ENCODE peak calls at places on chromosome 11, in four cellular contexts. One of them, this sample, is unnamed.

GRCh38 chr11:19472679-19473078 is 231.9 kb upstream of the E2F8 start:
- DNase-seq in GM23338: no peak
- DNase-seq in neural progenitor cell: no peak
- DNase-seq in mammary epithelial cell: no peak
- DNase-seq in this sample: no peak

GRCh38 chr11:63502252-63502820 is 3.5 kb upstream of the LGALS12 start:
- DNase-seq in GM23338: no peak
- DNase-seq in mammary epithelial cell: no peak
- DNase-seq in neural progenitor cell: no peak
- DNase-seq in this sample: no peak

GRCh38 chr11:119262668-119263351 is 54.1 kb downstream of the MCAM start:
- DNase-seq in neural progenitor cell: no peak
- DNase-seq in GM23338: no peak
- DNase-seq in mammary epithelial cell: peak; percentile 31
- DNase-seq in this sample: no peak

GRCh38 chr11:111081021-111081511 is 164.5 kb upstream of the POU2AF2 start:
- DNase-seq in mammary epithelial cell: no peak
- DNase-seq in neural progenitor cell: no peak
- DNase-seq in GM23338: no peak
- DNase-seq in this sample: no peak

GRCh38 chr11:34552270-34552669 is 38.7 kb upstream of the ELF5 start:
- DNase-seq in neural progenitor cell: no peak
- DNase-seq in GM23338: no peak
- DNase-seq in mammary epithelial cell: no peak
- DNase-seq in this sample: no peak

GRCh38 chr11:17722000-17722643 is 2.8 kb downstream of the MYOD1 start:
- DNase-seq in neural progenitor cell: peak; percentile 70
- DNase-seq in mammary epithelial cell: no peak
- DNase-seq in GM23338: peak; percentile 82
- DNase-seq in this sample: no peak

GRCh38 chr11:129247129-129247528 is 55.0 kb upstream of the ARHGAP32 start:
- DNase-seq in neural progenitor cell: no peak
- DNase-seq in mammary epithelial cell: peak; percentile 52
- DNase-seq in GM23338: no peak
- DNase-seq in this sample: no peak

GRCh38 chr11:83409476-83409875 is 123.3 kb upstream of the CCDC90B start:
- DNase-seq in neural progenitor cell: no peak
- DNase-seq in mammary epithelial cell: no peak
- DNase-seq in GM23338: no peak
- DNase-seq in this sample: no peak

GRCh38 chr11:100719809-100720221 is 32.7 kb downstream of the ARHGAP42 start:
- DNase-seq in GM23338: peak; percentile 63
- DNase-seq in mammary epithelial cell: peak; percentile 79
- DNase-seq in neural progenitor cell: peak; percentile 45
- DNase-seq in this sample: peak; percentile 91

GRCh38 chr11:120294096-120294495 is 31.0 kb upstream of the TLCD5 start:
- DNase-seq in mammary epithelial cell: no peak
- DNase-seq in neural progenitor cell: no peak
- DNase-seq in GM23338: no peak
- DNase-seq in this sample: no peak

GRCh38 chr11:119320593-119321524 is 3.9 kb upstream of the MCAM start:
- DNase-seq in GM23338: peak; percentile 77
- DNase-seq in mammary epithelial cell: peak; percentile 54
- DNase-seq in neural progenitor cell: peak; percentile 71
- DNase-seq in this sample: no peak

GRCh38 chr11:119626910-119627305 is 102.1 kb downstream of the NECTIN1 start:
- DNase-seq in neural progenitor cell: peak; percentile 60
- DNase-seq in mammary epithelial cell: no peak
- DNase-seq in GM23338: no peak
- DNase-seq in this sample: no peak

GRCh38 chr11:119015054-119015611 is 3.0 kb downstream of the RPS25 start:
- DNase-seq in GM23338: no peak
- DNase-seq in mammary epithelial cell: no peak
- DNase-seq in neural progenitor cell: peak; percentile 19
- DNase-seq in this sample: no peak

GRCh38 chr11:13717331-13717730 is 48.9 kb downstream of the FAR1 start:
- DNase-seq in mammary epithelial cell: peak; percentile 57
- DNase-seq in GM23338: no peak
- DNase-seq in neural progenitor cell: no peak
- DNase-seq in this sample: peak; percentile 37

GRCh38 chr11:27391336-27392015 is 28.5 kb upstream of the CCDC34 start:
- DNase-seq in neural progenitor cell: peak; percentile 57
- DNase-seq in GM23338: no peak
- DNase-seq in mammary epithelial cell: peak; percentile 30
- DNase-seq in this sample: peak; percentile 67

GRCh38 chr11:46948378-46949131 is 12.0 kb downstream of the CSTPP1 start:
- DNase-seq in mammary epithelial cell: peak; percentile 60
- DNase-seq in GM23338: no peak
- DNase-seq in neural progenitor cell: no peak
- DNase-seq in this sample: no peak

GRCh38 chr11:10293423-10294288 is at the start of gene SBF2:
- DNase-seq in mammary epithelial cell: peak; percentile 86
- DNase-seq in GM23338: peak; percentile 88
- DNase-seq in neural progenitor cell: peak; percentile 97
- DNase-seq in this sample: peak; percentile 84

GRCh38 chr11:71504526-71504925 is 22.5 kb upstream of the KRTAP5-7 start:
- DNase-seq in mammary epithelial cell: no peak
- DNase-seq in neural progenitor cell: peak; percentile 66
- DNase-seq in GM23338: no peak
- DNase-seq in this sample: peak; percentile 38

GRCh38 chr11:71787014-71787823 is 45.8 kb upstream of the DEFB108B start:
- DNase-seq in GM23338: peak; percentile 98
- DNase-seq in neural progenitor cell: peak; percentile 99
- DNase-seq in mammary epithelial cell: peak; percentile 98
- DNase-seq in this sample: peak; percentile 100

GRCh38 chr11:72237112-72237931 is 6.7 kb downstream of the PHOX2A start:
- DNase-seq in neural progenitor cell: no peak
- DNase-seq in mammary epithelial cell: no peak
- DNase-seq in GM23338: no peak
- DNase-seq in this sample: no peak

GRCh38 chr11:92227954-92228935 is 3.6 kb downstream of the FAT3 start:
- DNase-seq in mammary epithelial cell: no peak
- DNase-seq in neural progenitor cell: peak; percentile 13
- DNase-seq in GM23338: no peak
- DNase-seq in this sample: no peak
- TF ChIP-seq EZH2 in mammary epithelial cell: no peak
- TF ChIP-seq EZH2 in neural progenitor cell: no peak
- TF ChIP-seq EZH2 in GM23338: no peak
- TF ChIP-seq EZH2 in this sample: no peak

GRCh38 chr11:32438346-32438882 is 3.1 kb upstream of the WT1 start:
- DNase-seq in mammary epithelial cell: no peak
- DNase-seq in GM23338: peak; percentile 13
- DNase-seq in neural progenitor cell: peak; percentile 45
- DNase-seq in this sample: no peak

GRCh38 chr11:32439488-32440210 is 4.3 kb upstream of the WT1 start:
- DNase-seq in neural progenitor cell: peak; percentile 46
- DNase-seq in mammary epithelial cell: no peak
- DNase-seq in GM23338: peak; percentile 32
- DNase-seq in this sample: no peak

GRCh38 chr11:32440372-32440888 is 5.1 kb upstream of the WT1 start:
- DNase-seq in GM23338: no peak
- DNase-seq in mammary epithelial cell: no peak
- DNase-seq in neural progenitor cell: no peak
- DNase-seq in this sample: no peak

GRCh38 chr11:32437406-32438345 is 2.3 kb upstream of the WT1 start:
- DNase-seq in GM23338: peak; percentile 80
- DNase-seq in neural progenitor cell: peak; percentile 70
- DNase-seq in mammary epithelial cell: no peak
- DNase-seq in this sample: no peak

GRCh38 chr11:32438883-32439487 is 3.6 kb upstream of the WT1 start:
- DNase-seq in GM23338: peak; percentile 42
- DNase-seq in neural progenitor cell: peak; percentile 66
- DNase-seq in mammary epithelial cell: no peak
- DNase-seq in this sample: no peak
- TF ChIP-seq EZH2 in GM23338: peak; percentile 88
- TF ChIP-seq EZH2 in neural progenitor cell: peak; percentile 94
- TF ChIP-seq EZH2 in mammary epithelial cell: peak; percentile 39
- TF ChIP-seq EZH2 in this sample: no peak

DNA sequence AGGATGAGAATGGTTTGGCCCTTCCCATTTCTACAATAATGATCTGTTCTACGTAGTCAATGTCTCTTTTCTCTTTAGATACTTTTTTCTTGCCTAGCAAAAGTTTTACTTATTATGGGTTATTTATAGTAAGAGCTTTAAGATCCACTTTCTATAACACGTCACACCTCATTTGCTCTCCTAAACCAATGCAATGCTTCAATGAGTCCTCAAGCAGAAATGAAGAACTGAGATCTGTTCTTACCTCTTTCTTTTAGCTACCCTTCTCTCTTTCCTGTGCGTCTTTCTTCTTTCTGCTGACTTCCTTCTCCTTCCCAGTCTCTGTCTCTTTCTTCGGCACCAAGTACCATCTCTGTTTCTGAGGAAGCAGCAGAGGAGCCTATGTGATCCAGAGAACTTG is 61.8 kb downstream of the SNX19 start:
- DNase-seq in neural progenitor cell: no peak
- DNase-seq in mammary epithelial cell: no peak
- DNase-seq in GM23338: no peak
- DNase-seq in this sample: no peak
- TF ChIP-seq EZH2 in neural progenitor cell: no peak
- TF ChIP-seq EZH2 in mammary epithelial cell: no peak
- TF ChIP-seq EZH2 in GM23338: no peak
- TF ChIP-seq EZH2 in this sample: no peak

GRCh38 chr11:32434116-32434386 is 1.3 kb downstream of the WT1 start:
- DNase-seq in mammary epithelial cell: no peak
- DNase-seq in neural progenitor cell: no peak
- DNase-seq in GM23338: no peak
- DNase-seq in this sample: no peak

GRCh38 chr11:32432565-32433248 is 2.6 kb downstream of the WT1 start:
- DNase-seq in neural progenitor cell: no peak
- DNase-seq in GM23338: peak; percentile 27
- DNase-seq in mammary epithelial cell: no peak
- DNase-seq in this sample: no peak

GRCh38 chr11:32434387-32435151 is 770 bp downstream of the WT1 start:
- DNase-seq in GM23338: peak; percentile 69
- DNase-seq in mammary epithelial cell: no peak
- DNase-seq in neural progenitor cell: peak; percentile 69
- DNase-seq in this sample: no peak

GRCh38 chr11:32435152-32435480 is 223 bp downstream of the WT1 start:
- DNase-seq in neural progenitor cell: no peak
- DNase-seq in GM23338: peak; percentile 45
- DNase-seq in mammary epithelial cell: no peak
- DNase-seq in this sample: no peak

DNA sequence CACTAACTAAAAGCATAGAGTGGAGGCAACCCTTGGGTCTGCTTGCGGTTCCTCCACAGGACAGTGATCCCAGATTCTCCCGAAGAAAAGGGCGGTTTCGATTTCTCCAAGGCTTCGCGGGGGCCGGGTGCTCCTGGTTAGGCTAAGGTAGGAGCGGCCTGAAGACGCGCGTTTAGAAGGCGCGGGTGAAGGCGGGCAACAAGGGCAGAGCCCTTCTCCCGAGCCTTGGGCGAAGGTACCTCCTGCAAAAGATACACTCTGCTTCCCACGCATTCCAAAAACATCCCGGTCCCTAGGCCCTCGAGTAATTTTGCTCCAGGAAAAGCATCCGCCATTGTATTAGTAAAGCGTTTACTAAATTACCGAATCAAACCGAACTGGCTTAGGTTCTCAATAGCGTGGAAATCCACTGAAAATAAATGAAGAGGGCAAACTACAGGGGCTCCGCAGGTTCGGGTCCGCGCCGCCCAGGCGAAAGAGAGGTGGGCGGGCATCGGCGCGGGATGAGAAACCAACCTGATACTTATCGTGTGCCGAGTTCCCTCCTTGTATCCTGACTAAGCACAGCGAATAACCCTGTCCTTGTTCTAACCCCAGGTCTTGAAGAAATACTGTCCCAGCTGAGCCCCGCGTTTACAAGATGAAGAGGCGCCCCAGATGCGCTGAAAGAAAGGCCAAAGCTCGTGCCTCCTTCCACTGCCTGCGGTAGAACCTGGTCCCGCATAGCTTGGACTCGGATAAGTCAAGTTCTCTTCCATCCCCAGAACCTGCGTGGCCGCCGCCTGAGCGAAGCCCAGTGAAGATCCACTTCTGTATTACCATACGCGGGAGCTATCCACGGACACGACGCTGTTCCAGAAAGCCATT is 1.9 kb downstream of the WT1 start:
- DNase-seq in neural progenitor cell: peak; percentile 30
- DNase-seq in mammary epithelial cell: no peak
- DNase-seq in GM23338: peak; percentile 54
- DNase-seq in this sample: no peak
- TF ChIP-seq EZH2 in neural progenitor cell: peak; percentile 94
- TF ChIP-seq EZH2 in mammary epithelial cell: peak; percentile 88
- TF ChIP-seq EZH2 in GM23338: peak; percentile 98
- TF ChIP-seq EZH2 in this sample: no peak

GRCh38 chr11:124869856-124870387 is 4.7 kb downstream of the ROBO3 start:
- DNase-seq in mammary epithelial cell: no peak
- DNase-seq in neural progenitor cell: no peak
- DNase-seq in GM23338: no peak
- DNase-seq in this sample: no peak

GRCh38 chr11:124869331-124869730 is 4.1 kb downstream of the ROBO3 start:
- DNase-seq in GM23338: no peak
- DNase-seq in neural progenitor cell: no peak
- DNase-seq in mammary epithelial cell: no peak
- DNase-seq in this sample: no peak

GRCh38 chr11:124867700-124868099 is 2.5 kb downstream of the ROBO3 start:
- DNase-seq in neural progenitor cell: peak; percentile 78
- DNase-seq in mammary epithelial cell: no peak
- DNase-seq in GM23338: peak; percentile 74
- DNase-seq in this sample: no peak

GRCh38 chr11:124870430-124870829 is 5.2 kb downstream of the ROBO3 start:
- DNase-seq in neural progenitor cell: no peak
- DNase-seq in mammary epithelial cell: no peak
- DNase-seq in GM23338: no peak
- DNase-seq in this sample: no peak

DNA sequence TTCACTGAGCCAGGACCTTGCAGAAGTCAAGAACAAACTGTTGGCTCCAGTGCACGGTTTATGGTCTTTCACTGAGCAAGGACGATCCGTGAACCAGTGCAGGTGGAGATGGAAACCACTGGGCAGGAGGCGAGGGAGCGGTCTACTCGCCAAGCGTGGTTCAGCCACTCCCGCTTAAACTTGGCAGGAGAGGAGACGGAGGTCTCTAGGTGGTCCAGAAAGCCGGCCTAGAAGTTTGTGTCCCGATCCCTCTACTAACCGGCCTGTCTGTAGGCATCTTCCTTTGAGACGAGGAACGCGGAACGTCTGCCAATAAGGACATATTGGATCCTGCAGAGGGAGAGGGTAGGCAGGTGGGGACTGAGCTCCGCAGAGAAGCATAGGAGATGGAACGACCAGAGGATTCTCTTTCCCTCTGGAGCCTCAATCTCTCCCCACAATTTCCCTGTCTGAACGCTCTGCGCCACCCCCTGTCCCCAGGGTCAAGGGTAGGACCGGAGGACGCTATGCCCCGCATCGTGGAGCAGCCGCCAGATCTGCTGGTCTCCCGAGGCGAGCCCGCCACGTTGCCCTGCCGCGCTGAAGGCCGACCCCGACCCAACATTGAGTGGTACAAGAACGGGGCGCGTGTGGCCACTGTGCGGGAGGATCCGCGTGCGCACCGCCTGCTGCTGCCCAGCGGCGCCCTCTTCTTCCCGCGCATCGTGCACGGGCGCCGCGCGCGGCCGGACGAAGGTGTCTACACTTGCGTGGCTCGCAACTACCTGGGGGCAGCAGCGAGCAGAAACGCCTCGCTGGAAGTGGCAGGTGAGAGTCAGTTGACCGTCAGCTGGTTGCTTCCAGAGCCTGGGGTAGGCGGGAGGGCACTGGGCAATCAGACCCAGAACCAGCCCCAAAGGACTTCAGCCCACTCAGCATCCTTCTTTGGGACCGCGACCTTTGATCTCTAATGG is 3.4 kb downstream of the ROBO3 start:
- DNase-seq in GM23338: peak; percentile 34
- DNase-seq in neural progenitor cell: no peak
- DNase-seq in mammary epithelial cell: no peak
- DNase-seq in this sample: no peak
- TF ChIP-seq EZH2 in GM23338: peak; percentile 71
- TF ChIP-seq EZH2 in neural progenitor cell: peak; percentile 83
- TF ChIP-seq EZH2 in mammary epithelial cell: peak; percentile 22
- TF ChIP-seq EZH2 in this sample: no peak

This sample was measured in PC-9.